ENCODE peak calls at places on chromosomes 4 and X, in four cellular contexts. G is ELR; U is erythroblast; Z is stimulated activated CD8-positive, alpha-beta memory T cell treated with anti-CD3 and anti-CD28 coated beads, Interleukin-7, amount 100 ng/mL, for 24 hours. D is an unnamed sample.
A peak's percentile ranks its signal among the peaks of the same experiment; 100 is the strongest.

GRCh38 chrX:71619193-71619592 is 882 bp upstream of the CXCR3 start:
- DNase-seq in G (no peak), U (no peak), Z (no peak), D (no peak)

GRCh38 chr4:118942465-118942864 is 53.8 kb downstream of the SYNPO2 start:
- DNase-seq in G (peak; percentile 45), U (no peak), Z (no peak), D (no peak)

GRCh38 chr4:33837043-33837442 is 2407.3 kb downstream of the ARAP2 start:
- DNase-seq in G (peak; percentile 88), U (no peak), Z (no peak), D (no peak)

GRCh38 chr4:16598241-16599224 is 299.9 kb downstream of the LDB2 start:
- DNase-seq in G (peak; percentile 40), U (no peak), Z (no peak), D (no peak)

GRCh38 chr4:82648356-82648755 is 86.6 kb upstream of the TMEM150C start:
- DNase-seq in G (peak; percentile 34), U (no peak), Z (no peak), D (no peak)

GRCh38 chr4:25867781-25868180 is 5.0 kb upstream of the SEL1L3 start:
- DNase-seq in G (no peak), U (no peak), Z (no peak), D (no peak)

GRCh38 chrX:83516597-83516996 is 8.5 kb downstream of the POU3F4 start:
- DNase-seq in G (no peak), U (no peak), Z (no peak), D (no peak)

GRCh38 chrX:119692241-119693031 is 532 bp downstream of the SEPTIN6 start:
- DNase-seq in G (peak; percentile 47), U (peak; percentile 75), Z (no peak), D (peak; percentile 81)

GRCh38 chr4:37453361-37454262 is 209.1 kb downstream of the NWD2 start:
- DNase-seq in G (peak; percentile 28), U (no peak), Z (no peak), D (peak; percentile 5)

GRCh38 chr4:19259920-19260319 is 991.8 kb upstream of the SLIT2 start:
- DNase-seq in G (no peak), U (no peak), Z (no peak), D (no peak)

GRCh38 chr4:144509088-144509854 is 136.7 kb upstream of the HHIP start:
- DNase-seq in G (no peak), U (no peak), Z (no peak), D (no peak)

GRCh38 chr4:37224832-37225231 is 19.7 kb upstream of the NWD2 start:
- DNase-seq in G (no peak), U (no peak), Z (no peak), D (no peak)

GRCh38 chr4:142645478-142646108 is 200.5 kb downstream of the INPP4B start:
- DNase-seq in G (no peak), U (no peak), Z (no peak), D (no peak)

GRCh38 chr4:34766935-34767859 is 1477.1 kb downstream of the ARAP2 start:
- DNase-seq in G (peak; percentile 26), U (no peak), Z (no peak), D (no peak)

GRCh38 chrX:96770315-96770714 is 85.7 kb downstream of the DIAPH2 start:
- DNase-seq in G (peak; percentile 40), U (peak; percentile 23), Z (no peak), D (peak; percentile 18)

GRCh38 chr4:140052050-140052449 is 101.9 kb downstream of the MAML3 start:
- DNase-seq in G (peak; percentile 54), U (peak; percentile 7), Z (no peak), D (peak; percentile 43)

GRCh38 chrX:2677764-2678163 is 13.3 kb upstream of the CD99 start:
- DNase-seq in G (peak; percentile 97), U (no peak), Z (no peak), D (no peak)

GRCh38 chr4:95547708-95548471 is 883 bp downstream of the UNC5C start:
- DNase-seq in G (no peak), U (peak; percentile 3), Z (no peak), D (no peak)

GRCh38 chrX:53074987-53075386 is 7.2 kb upstream of the TSPYL2 start:
- DNase-seq in G (no peak), U (peak; percentile 20), Z (no peak), D (peak; percentile 18)

GRCh38 chr4:7144374-7145290 is 47.7 kb upstream of the SORCS2 start:
- DNase-seq in G (peak; percentile 22), U (no peak), Z (no peak), D (no peak)

D was measured in CD4-positive, CD25-positive, alpha-beta regulatory T cell.